ENCODE peak calls at places on chromosomes 1 and 21, in four cellular contexts. L is tibial nerve, V is neural crest cell, E is NB4. A is an unnamed sample.

GRCh38 chr1:20302093-20302471 is 11.4 kb downstream of the VWA5B1 start:
- DNase-seq in L (no peak), V (no peak), E (no peak), A (peak; percentile 44)

GRCh38 chr1:245404527-245404926 is 249.7 kb downstream of the KIF26B start:
- DNase-seq in L (no peak), V (no peak), E (no peak), A (no peak)

GRCh38 chr1:192506741-192507155 is 68.8 kb upstream of the RGS1 start:
- DNase-seq in L (no peak), V (no peak), E (peak; percentile 58), A (peak; percentile 18)

GRCh38 chr1:116362050-116362449 is 11.0 kb upstream of the ATP1A1 start:
- DNase-seq in L (no peak), V (no peak), E (no peak), A (no peak)

GRCh38 chr1:63108226-63108625 is 214.1 kb upstream of the FOXD3 start:
- DNase-seq in L (no peak), V (no peak), E (no peak), A (no peak)

GRCh38 chr1:86779308-86780191 is 75.2 kb downstream of the SH3GLB1 start:
- DNase-seq in L (no peak), V (no peak), E (no peak), A (peak; percentile 82)

GRCh38 chr1:114145504-114146160 is 8.0 kb downstream of the SYT6 start:
- DNase-seq in L (no peak), V (no peak), E (no peak), A (peak; percentile 21)

GRCh38 chr1:146036241-146036989 is 14.9 kb upstream of the HJV start:
- DNase-seq in L (no peak), V (no peak), E (no peak), A (no peak)

GRCh38 chr1:31765041-31765467 is 914 bp upstream of the ADGRB2 start:
- DNase-seq in L (peak; percentile 23), V (peak; percentile 49), E (peak; percentile 62), A (no peak)

GRCh38 chr1:52054496-52055065 is 410 bp downstream of the TXNDC12 start:
- DNase-seq in L (no peak), V (no peak), E (peak; percentile 9), A (no peak)

GRCh38 chr21:38139380-38140168 is 117.2 kb upstream of the KCNJ15 start:
- DNase-seq in L (no peak), V (no peak), E (no peak), A (peak; percentile 98)

GRCh38 chr1:215529111-215529510 is 38.0 kb upstream of the KCTD3 start:
- DNase-seq in L (no peak), V (no peak), E (no peak), A (no peak)

GRCh38 chr1:174839211-174839610 is 160.5 kb upstream of the CACYBP start:
- DNase-seq in L (no peak), V (no peak), E (no peak), A (no peak)

GRCh38 chr1:46442317-46443161 is 47.1 kb upstream of the DMBX1 start:
- DNase-seq in L (peak; percentile 83), V (peak; percentile 90), E (peak; percentile 86), A (peak; percentile 88)

GRCh38 chr1:23557471-23558124 is 1.7 kb downstream of the ID3 start:
- DNase-seq in L (no peak), V (no peak), E (no peak), A (peak; percentile 29)

GRCh38 chr1:171984850-171985485 is 143.7 kb downstream of the DNM3 start:
- DNase-seq in L (no peak), V (no peak), E (peak; percentile 28), A (peak; percentile 49)

GRCh38 chr1:22121421-22121911 is 21.4 kb downstream of the WNT4 start:
- DNase-seq in L (no peak), V (no peak), E (no peak), A (no peak)

GRCh38 chr1:8740034-8740449 is 77.4 kb downstream of the RERE start:
- DNase-seq in L (no peak), V (no peak), E (no peak), A (peak; percentile 83)

GRCh38 chr1:158932171-158932570 is 819 bp downstream of the PYHIN1 start:
- DNase-seq in L (no peak), V (no peak), E (no peak), A (peak; percentile 57)

DNA sequence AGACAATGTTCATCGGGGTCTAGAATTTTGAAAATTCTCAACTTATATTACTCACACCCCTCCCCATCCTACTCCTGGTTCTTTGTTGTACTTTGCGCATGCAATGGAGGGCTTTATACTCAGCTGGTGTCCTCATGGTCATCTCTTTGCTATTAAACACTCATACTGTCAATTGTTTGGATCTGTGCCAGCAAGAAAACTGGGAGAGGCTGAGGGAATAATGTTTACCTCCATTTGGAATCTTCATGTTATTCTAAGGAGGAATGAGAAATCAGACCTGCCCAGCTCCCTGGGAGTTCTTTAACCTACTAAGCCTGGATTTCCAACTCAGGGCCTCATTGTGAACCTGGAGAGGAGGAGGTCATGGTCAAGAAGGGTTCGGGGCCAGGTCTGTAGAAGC is 143.9 kb upstream of the DNAH14 start:
- DNase-seq in L (no peak), V (no peak), E (no peak), A (no peak)
- TF ChIP-seq CTCF in L (no peak), V (no peak), E (no peak), A (no peak)

GRCh38 chr1:94600556-94600955 is 59.0 kb upstream of the F3 start:
- DNase-seq in L (no peak), V (no peak), E (no peak), A (no peak)

GRCh38 chr1:94597701-94598100 is 56.1 kb upstream of the F3 start:
- DNase-seq in L (no peak), V (no peak), E (peak; percentile 34), A (peak; percentile 93)

GRCh38 chr1:94596260-94596659 is 54.7 kb upstream of the F3 start:
- DNase-seq in L (no peak), V (no peak), E (no peak), A (no peak)

GRCh38 chr1:94602312-94602711 is 60.8 kb upstream of the F3 start:
- DNase-seq in L (no peak), V (no peak), E (peak; percentile 100), A (peak; percentile 36)

DNA sequence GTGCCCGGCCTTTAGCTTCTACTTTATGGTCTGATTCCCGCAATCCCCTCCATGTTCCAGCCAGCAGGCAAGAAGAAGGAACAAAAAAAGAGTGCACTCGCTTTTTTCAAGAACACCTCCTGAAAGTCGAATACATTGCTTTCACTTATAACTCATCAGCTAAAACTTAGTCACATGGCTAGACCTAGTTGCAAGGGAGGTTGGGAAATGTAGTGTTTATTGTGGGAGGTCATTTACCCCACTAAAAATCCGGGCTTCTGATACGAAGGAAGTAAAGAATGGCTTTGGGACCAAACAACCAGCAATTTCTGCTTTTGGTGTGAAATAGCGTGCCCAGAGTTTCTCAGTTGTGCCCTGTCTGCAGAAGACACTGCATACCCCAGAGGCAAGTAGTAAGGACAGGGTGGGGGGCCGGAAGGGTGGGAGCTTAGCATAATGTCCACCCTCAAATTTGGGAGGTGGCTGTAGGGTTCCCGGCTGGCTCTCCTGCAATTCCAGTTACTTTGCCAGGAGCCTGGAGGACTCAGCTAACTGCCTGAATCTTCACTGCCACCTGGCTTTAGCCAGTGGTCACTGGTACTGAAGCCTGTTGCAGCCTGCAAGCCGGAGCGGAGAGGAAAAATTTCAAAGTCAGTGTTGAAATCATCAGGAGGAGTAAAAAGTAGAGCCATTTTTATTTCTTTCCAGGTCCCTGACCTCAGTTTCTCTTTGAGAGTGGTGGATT is 57.7 kb upstream of the F3 start:
- DNase-seq in L (peak; percentile 50), V (no peak), E (peak; percentile 33), A (peak; percentile 74)
- TF ChIP-seq CTCF in L (peak; percentile 31), V (peak; percentile 27), E (no peak), A (peak; percentile 65)

GRCh38 chr21:28793043-28793442 is 199.6 kb downstream of the LTN1 start:
- DNase-seq in L (no peak), V (no peak), E (peak; percentile 6), A (no peak)
- TF ChIP-seq CTCF in L (no peak), V (peak; percentile 34), E (no peak), A (peak; percentile 37)

DNA sequence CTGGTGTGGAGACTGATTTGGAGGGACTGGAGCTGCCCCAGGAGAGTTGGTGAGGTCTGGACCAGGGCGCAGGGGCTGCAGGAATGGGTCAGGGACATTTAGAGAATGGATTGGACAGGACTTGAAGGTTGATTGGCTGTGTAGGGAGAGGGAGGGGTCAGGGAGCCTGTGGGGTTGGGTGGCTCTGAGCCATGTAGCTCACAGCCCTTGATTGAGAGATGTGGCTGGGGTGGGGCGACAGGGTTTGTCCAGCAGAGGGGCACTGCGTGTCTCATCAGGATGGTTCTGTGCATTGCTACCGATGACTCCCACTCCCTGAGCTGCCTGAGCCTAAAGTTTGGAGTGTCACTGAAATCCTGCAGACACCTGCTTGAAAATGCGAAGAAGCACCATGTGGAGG is 12.1 kb downstream of the AZIN2 start:
- DNase-seq in L (no peak), V (no peak), E (no peak), A (no peak)
- TF ChIP-seq CTCF in L (no peak), V (no peak), E (peak; percentile 3), A (no peak)

DNA sequence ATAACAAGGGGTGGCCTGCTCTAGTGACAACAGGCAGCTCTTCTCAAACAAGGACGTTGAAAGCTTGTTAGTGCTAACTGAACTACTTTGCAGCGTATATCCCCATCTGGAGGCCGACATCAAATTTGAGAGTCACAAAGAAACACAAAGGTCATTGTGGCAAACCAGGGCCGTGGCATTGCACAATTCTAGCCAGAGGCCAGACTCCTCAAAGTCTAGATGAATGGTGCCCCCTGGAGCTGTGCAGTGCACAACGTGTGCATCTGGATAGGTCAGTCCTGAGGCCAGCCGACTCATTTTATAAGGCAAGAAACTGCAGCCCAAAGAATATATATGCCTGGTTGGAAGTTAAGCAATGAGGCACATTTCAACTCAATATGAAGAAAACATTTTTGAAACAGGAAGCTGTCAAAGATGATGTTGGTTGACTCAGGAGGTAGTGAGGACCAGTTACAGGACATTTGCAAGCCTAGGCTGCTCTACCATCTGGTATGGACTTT is 459.3 kb upstream of the RUNX1 start:
- DNase-seq in L (peak; percentile 67), V (peak; percentile 23), E (peak; percentile 98), A (peak; percentile 39)
- TF ChIP-seq CTCF in L (peak; percentile 58), V (peak; percentile 34), E (peak; percentile 56), A (no peak)

DNA sequence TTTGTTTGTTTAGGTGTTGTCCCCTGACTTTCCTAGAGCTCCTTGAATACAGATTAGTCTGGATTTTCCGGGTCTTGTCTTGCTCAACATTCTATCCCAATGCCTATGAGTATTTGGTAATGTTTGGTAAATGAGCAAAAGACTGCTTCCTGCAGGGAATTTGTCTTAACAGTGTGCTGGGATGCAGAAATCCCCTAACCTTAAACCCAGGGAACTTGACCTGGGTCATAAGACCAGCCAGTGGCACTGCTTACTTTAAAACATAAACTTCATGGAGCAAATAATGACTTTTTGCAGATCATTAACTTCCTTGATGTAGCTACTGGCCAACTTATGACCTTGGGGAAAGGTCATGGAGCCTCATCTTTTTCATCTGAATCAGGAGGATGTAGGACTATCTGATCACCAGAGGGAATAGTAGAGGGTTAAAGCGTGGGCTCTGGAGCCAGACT is 27.2 kb downstream of the TCEANC2 start:
- DNase-seq in L (no peak), V (no peak), E (no peak), A (no peak)
- TF ChIP-seq CTCF in L (no peak), V (no peak), E (no peak), A (no peak)

GRCh38 chr21:46153259-46154154 is 1.9 kb downstream of the FTCD start:
- DNase-seq in L (no peak), V (peak; percentile 75), E (peak; percentile 63), A (peak; percentile 13)
- TF ChIP-seq CTCF in L (peak; percentile 44), V (peak; percentile 79), E (peak; percentile 78), A (peak; percentile 75)